ENCODE peak calls at places on chromosome 20, in ten cellular contexts. G is A549, I is prostate gland, K is neural progenitor cell, M is fibroblast of lung, W is right lobe of liver, C is DND-41, V is kidney, F is heart right ventricle, P is sigmoid colon. A is an unnamed sample. For H3K4me1, the result is how much of the 10 kb centered on the place peaks cover.

GRCh38 chr20:61580958-61581824 is 329.1 kb downstream of the CDH4 start:
- DNase-seq in V (no peak), I (no peak), C (no peak), G (no peak), F (no peak), P (no peak), M (no peak), K (no peak), W (no peak), A (no peak)

GRCh38 chr20:20206788-20207187 is 154.5 kb downstream of the CFAP61 start:
- DNase-seq in V (no peak), F (no peak), K (no peak), P (no peak), C (no peak), I (no peak), M (no peak), G (no peak), W (no peak), A (no peak)

GRCh38 chr20:49684335-49684997 is 29.2 kb downstream of the B4GALT5 start:
- DNase-seq in K (no peak), G (no peak), P (no peak), W (no peak), C (no peak), I (no peak), M (no peak), F (no peak), V (no peak), A (no peak)

GRCh38 chr20:57089701-57090144 is 176.7 kb downstream of the BMP7 start:
- DNase-seq in F (peak), K (peak), G (peak), I (peak), P (no peak), W (peak), M (peak), V (peak), C (peak), A (peak)

GRCh38 chr20:44400671-44401051 is 45.2 kb downstream of the HNF4A start:
- DNase-seq in K (no peak), C (no peak), W (no peak), M (no peak), G (no peak), V (no peak), F (no peak), P (no peak), I (no peak), A (no peak)

GRCh38 chr20:6828794-6829423 is 61.4 kb downstream of the BMP2 start:
- DNase-seq in V (no peak), F (peak), P (no peak), K (peak), W (no peak), G (peak), M (peak), C (peak), I (peak), A (no peak)

GRCh38 chr20:51373713-51374481 is 168.6 kb downstream of the NFATC2 start:
- DNase-seq in M (no peak), P (peak), V (no peak), C (no peak), K (no peak), W (no peak), I (no peak), F (peak), G (no peak), A (no peak)

GRCh38 chr20:52852695-52853094 is 119.5 kb upstream of the TSHZ2 start:
- DNase-seq in K (no peak), P (no peak), I (no peak), C (no peak), F (no peak), M (peak), G (no peak), V (no peak), W (no peak), A (no peak)

GRCh38 chr20:51623255-51623654 is 80.7 kb upstream of the NFATC2 start:
- DNase-seq in K (no peak), I (no peak), P (no peak), M (no peak), V (no peak), G (no peak), F (no peak), W (no peak), C (no peak), A (no peak)

GRCh38 chr20:14544688-14545087 is 207.3 kb upstream of the FLRT3 start:
- DNase-seq in W (no peak), F (no peak), V (no peak), C (no peak), G (no peak), I (no peak), P (no peak), K (no peak), M (no peak), A (no peak)

GRCh38 chr20:17430515-17430914 is 100.7 kb downstream of the BFSP1 start:
- DNase-seq in W (no peak), I (no peak), F (no peak), C (no peak), M (no peak), P (no peak), V (no peak), G (no peak), K (no peak), A (no peak)

GRCh38 chr20:59010995-59011873 is 4.2 kb upstream of the CTSZ start:
- DNase-seq in M (peak), C (peak), K (peak), P (peak), V (peak), G (no peak), W (no peak), I (peak), F (no peak), A (no peak)

GRCh38 chr20:37995856-37996625 is 37.2 kb downstream of the TTI1 start:
- DNase-seq in I (no peak), V (no peak), M (no peak), C (no peak), K (no peak), F (no peak), W (no peak), P (no peak), G (no peak), A (no peak)

GRCh38 chr20:57398231-57398821 is 7.1 kb downstream of the RBM38 start:
- DNase-seq in C (peak), W (peak), P (peak), G (no peak), I (peak), F (peak), K (no peak), V (peak), M (no peak), A (peak)

GRCh38 chr20:62069741-62070216 is 4.1 kb upstream of the TAF4 start:
- DNase-seq in F (no peak), M (peak), W (no peak), V (no peak), P (no peak), I (no peak), C (no peak), K (no peak), G (no peak), A (no peak)

GRCh38 chr20:44030394-44030793 is 115.7 kb downstream of the TOX2 start:
- DNase-seq in P (no peak), W (no peak), G (no peak), K (no peak), I (no peak), C (peak), V (no peak), F (no peak), M (no peak), A (no peak)

GRCh38 chr20:6381887-6382286 is 259.1 kb upstream of the FERMT1 start:
- DNase-seq in W (no peak), V (no peak), P (no peak), K (peak), M (peak), I (no peak), F (no peak), C (no peak), G (peak), A (no peak)

GRCh38 chr20:20487811-20488210 is 119.9 kb downstream of the INSM1 start:
- DNase-seq in K (no peak), I (no peak), P (no peak), C (no peak), M (no peak), G (no peak), V (no peak), W (no peak), F (no peak), A (no peak)

GRCh38 chr20:58330692-58331091 is 21.2 kb downstream of the RAB22A start:
- DNase-seq in I (no peak), M (peak), V (no peak), F (no peak), P (no peak), C (no peak), G (no peak), K (no peak), W (no peak), A (no peak)

GRCh38 chr20:25019381-25020155 is 27.0 kb upstream of the APMAP start:
- DNase-seq in C (no peak), M (no peak), V (peak), K (no peak), I (peak), F (no peak), W (no peak), P (peak), G (no peak), A (no peak)

GRCh38 chr20:25020345-25020744 is 27.8 kb upstream of the APMAP start:
- DNase-seq in G (no peak), W (no peak), V (peak), P (peak), K (no peak), I (no peak), F (no peak), M (no peak), C (no peak), A (no peak)

GRCh38 chr20:25017257-25017803 is 24.8 kb upstream of the APMAP start:
- DNase-seq in I (peak), M (no peak), C (no peak), P (peak), V (peak), W (no peak), F (no peak), K (no peak), G (no peak), A (no peak)

GRCh38 chr20:25018425-25018824 is 25.9 kb upstream of the APMAP start:
- DNase-seq in M (no peak), I (no peak), W (no peak), F (no peak), P (peak), G (no peak), V (peak), C (no peak), K (no peak), A (no peak)

DNA sequence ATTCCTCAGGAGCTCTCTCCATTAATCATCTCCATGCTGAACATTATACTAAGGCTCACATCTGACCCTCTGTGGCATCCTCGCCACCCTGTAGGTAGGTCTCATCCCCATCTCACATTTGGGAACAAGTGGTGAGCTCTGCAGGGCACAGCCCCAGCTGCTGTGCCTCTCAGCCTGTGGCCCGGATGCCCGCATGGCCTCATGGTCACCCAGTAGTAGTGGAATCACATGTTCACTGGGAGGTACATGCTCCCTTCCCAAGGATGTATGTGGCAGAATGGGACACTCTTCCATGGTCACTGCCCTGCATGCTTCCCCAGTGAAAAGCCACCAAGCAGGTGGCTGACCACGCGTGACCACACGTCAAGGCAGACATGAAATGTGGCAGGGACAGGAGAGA is 26.3 kb upstream of the APMAP start:
- DNase-seq in F (no peak), V (peak), G (no peak), K (no peak), I (no peak), W (no peak), P (peak), M (no peak), C (no peak), A (no peak)
- H3K4me1 ChIP-seq in F (under half), V (under half), G (under half), K (under half), I (under half), W (under half), P (under half), M (under half), C (under half), A (under half)

GRCh38 chr20:31720486-31721407 is 1.9 kb downstream of the BCL2L1 start:
- DNase-seq in M (no peak), I (no peak), W (peak), F (no peak), V (no peak), P (no peak), K (no peak), G (no peak), C (peak), A (peak)
- TF ChIP-seq CTCF in M (no peak), I (no peak), W (no peak), F (no peak), V (peak), P (no peak), K (no peak), G (peak), C (peak), A (no peak)

GRCh38 chr20:22974354-22974753 is 60.8 kb upstream of the SSTR4 start:
- DNase-seq in I (no peak), F (no peak), G (peak), K (peak), W (no peak), P (no peak), V (no peak), M (peak), C (no peak), A (no peak)
- H3K4me1 ChIP-seq in I (under half), F (under half), G (under half), K (under half), W (under half), P (under half), V (under half), M (under half), C (under half), A (under half)

DNA sequence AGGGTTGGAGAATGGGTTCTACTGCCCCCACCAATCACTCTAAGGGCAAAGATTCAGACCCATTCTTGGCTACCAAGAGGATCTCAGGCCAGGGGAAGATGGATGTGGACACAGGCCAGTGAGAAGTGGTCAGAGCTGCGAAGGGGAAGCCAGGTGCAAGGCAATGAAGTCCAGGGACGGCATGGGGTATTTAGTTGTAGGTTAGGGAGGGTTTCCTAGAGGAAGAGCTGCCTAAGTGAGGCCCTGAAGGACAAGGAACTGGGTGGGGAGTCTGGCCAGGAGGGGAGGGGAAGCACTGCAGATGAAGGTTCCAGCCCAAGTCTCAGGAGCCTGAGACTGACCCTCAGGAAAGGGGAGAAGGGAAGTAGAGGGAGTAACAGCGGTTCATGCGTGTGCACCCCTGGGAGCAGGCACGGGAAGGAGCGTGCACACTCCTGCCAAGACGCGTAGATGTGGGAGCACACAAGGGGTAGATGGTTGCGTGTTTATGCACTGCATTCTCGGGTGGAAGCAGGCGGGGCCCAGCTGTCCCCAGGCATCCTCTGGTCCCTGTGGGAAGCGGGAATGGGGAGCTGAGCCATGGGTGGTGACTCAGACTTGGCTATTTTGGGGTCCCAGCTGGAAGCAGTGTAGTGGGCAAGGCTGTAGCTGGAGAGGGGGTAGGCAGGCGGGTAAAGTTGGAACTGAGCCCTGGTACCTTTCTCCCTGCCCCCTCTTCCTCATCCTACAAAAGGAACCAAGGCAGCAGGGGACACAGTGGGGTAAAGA is 3.3 kb downstream of the ACTL10 start:
- DNase-seq in K (no peak), P (no peak), W (no peak), G (no peak), F (peak), C (no peak), M (no peak), I (no peak), V (no peak), A (no peak)
- TF ChIP-seq CTCF in K (no peak), P (no peak), W (no peak), G (no peak), F (no peak), C (no peak), M (no peak), I (no peak), V (no peak), A (no peak)

GRCh38 chr20:1617055-1617454 is 2.8 kb downstream of the SIRPB1 start:
- DNase-seq in G (no peak), I (no peak), C (no peak), W (no peak), P (no peak), M (no peak), F (no peak), K (no peak), V (no peak), A (no peak)
- H3K4me1 ChIP-seq in G (under half), I (under half), C (under half), W (under half), P (under half), M (under half), F (under half), K (under half), V (under half), A (under half)

GRCh38 chr20:54194724-54195438 is 13.0 kb upstream of the PFDN4 start:
- DNase-seq in M (no peak), K (no peak), F (no peak), V (no peak), C (no peak), I (no peak), G (peak), P (no peak), W (no peak), A (no peak)
- TF ChIP-seq CTCF in M (no peak), K (no peak), F (no peak), V (no peak), C (peak), I (no peak), G (no peak), P (no peak), W (no peak), A (no peak)

GRCh38 chr20:1328680-1329330 is at the start of gene SDCBP2:
- DNase-seq in F (no peak), C (peak), K (no peak), P (peak), M (no peak), W (no peak), G (no peak), I (peak), V (peak), A (no peak)

GRCh38 chr20:1330075-1330830 is 1.3 kb upstream of the SDCBP2 start:
- DNase-seq in K (no peak), W (peak), M (no peak), V (no peak), C (peak), P (peak), G (peak), I (no peak), F (peak), A (no peak)

GRCh38 chr20:1331801-1332453 is 3.0 kb upstream of the SDCBP2 start:
- DNase-seq in G (no peak), K (no peak), F (no peak), M (no peak), P (no peak), V (no peak), W (no peak), I (no peak), C (peak), A (no peak)

GRCh38 chr20:1332749-1333300 is 3.9 kb upstream of the SDCBP2 start:
- DNase-seq in W (no peak), C (peak), K (no peak), I (no peak), M (no peak), V (no peak), G (no peak), P (no peak), F (no peak), A (no peak)

GRCh38 chr20:1331101-1331500 is 2.2 kb upstream of the SDCBP2 start:
- DNase-seq in F (no peak), K (no peak), I (no peak), V (no peak), G (no peak), C (no peak), M (no peak), W (no peak), P (no peak), A (no peak)
- H3K4me1 ChIP-seq in F (half or more), K (under half), I (under half), V (under half), G (under half), C (under half), M (under half), W (under half), P (under half), A (under half)

DNA sequence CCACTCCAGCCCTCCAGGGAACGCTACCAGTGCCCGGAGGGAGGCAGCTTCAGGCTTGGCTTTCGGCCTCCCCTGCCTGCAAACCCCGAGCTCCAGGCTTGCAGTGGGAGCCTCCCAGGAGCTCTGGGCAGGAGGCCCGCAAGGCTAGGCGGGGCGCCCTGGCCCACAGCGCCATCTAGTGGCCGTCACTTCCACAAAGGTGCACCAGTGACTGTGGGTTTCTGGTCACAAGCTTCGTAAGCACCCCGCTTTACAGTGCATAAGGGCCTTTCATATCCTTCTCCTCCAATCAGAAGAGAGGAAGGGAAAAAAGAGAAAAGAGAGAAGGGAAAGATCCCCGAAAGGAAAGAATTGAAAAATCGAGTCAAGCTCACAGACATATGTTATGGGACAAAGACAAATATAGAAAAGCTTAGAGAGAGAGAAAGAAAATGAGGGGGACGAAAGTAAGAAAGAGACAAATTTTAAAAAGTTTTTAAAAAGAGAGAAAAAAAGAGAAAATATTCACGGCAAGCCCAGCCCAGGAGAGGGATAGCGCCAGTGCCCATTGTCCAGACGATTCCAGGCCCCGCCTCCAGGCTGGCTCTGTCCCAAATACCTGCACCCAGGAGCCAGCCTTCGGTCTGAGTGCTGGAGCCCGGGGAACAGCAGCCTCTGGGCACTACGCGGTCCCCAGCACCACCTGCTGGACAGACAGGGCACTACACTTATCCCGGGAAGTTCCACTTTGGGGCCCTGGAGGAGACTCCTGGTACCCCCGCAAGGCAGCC is 207.1 kb downstream of the PREX1 start:
- DNase-seq in M (peak), W (peak), I (peak), P (peak), V (peak), G (peak), F (peak), C (peak), K (peak), A (peak)
- TF ChIP-seq CTCF in M (peak), W (peak), I (peak), P (peak), V (peak), G (peak), F (peak), C (peak), K (peak), A (peak)

A was measured in CD8-positive, alpha-beta T cell.